ENCODE peak calls at places on chromosomes 4 and X, in eight cellular contexts. C is NCI-H774, U is T-cell, G is fibroblast of the conjunctiva, V is stomach, S is AG04450, R is NCI-H748 treated with DMSO at 0.1 percent for 48 hours, I is T-helper 1 cell. A is an unnamed sample.
A peak's percentile ranks its signal among the peaks of the same experiment; 100 is the strongest.

GRCh38 chr4:5968246-5968645 is 50.0 kb downstream of the C4orf50 start:
- DNase-seq in C (no peak), U (no peak), G (no peak), V (peak; percentile 7), S (no peak), R (no peak), I (no peak), A (no peak)

GRCh38 chr4:120215350-120215749 is 148.7 kb upstream of the MAD2L1 start:
- DNase-seq in C (no peak), U (no peak), G (peak; percentile 13), V (no peak), S (no peak), R (no peak), I (no peak), A (no peak)

GRCh38 chr4:47373174-47373573 is 90.3 kb downstream of the COMMD8 start:
- DNase-seq in C (no peak), U (no peak), G (no peak), V (no peak), S (no peak), R (no peak), I (no peak), A (no peak)

GRCh38 chr4:8380511-8381415 is 59.8 kb downstream of the ACOX3 start:
- DNase-seq in C (no peak), U (no peak), G (no peak), V (no peak), S (no peak), R (no peak), I (no peak), A (no peak)

GRCh38 chrX:2549874-2550273 is 49.1 kb upstream of the DHRSX start:
- DNase-seq in C (peak; percentile 47), U (no peak), G (no peak), V (no peak), S (no peak), R (peak; percentile 63), I (no peak), A (no peak)

GRCh38 chr4:83204731-83205130 is 79.9 kb downstream of the COQ2 start:
- DNase-seq in C (no peak), U (no peak), G (no peak), V (no peak), S (no peak), R (no peak), I (no peak), A (no peak)

GRCh38 chr4:141540643-141541042 is 95.7 kb upstream of the IL15 start:
- DNase-seq in C (no peak), U (no peak), G (no peak), V (no peak), S (no peak), R (no peak), I (no peak), A (no peak)

GRCh38 chr4:122762520-122762919 is 30.0 kb downstream of the BBS12 start:
- DNase-seq in C (no peak), U (peak; percentile 17), G (no peak), V (no peak), S (no peak), R (no peak), I (peak; percentile 6), A (no peak)

GRCh38 chr4:38538517-38538916 is 125.5 kb upstream of the KLF3 start:
- DNase-seq in C (no peak), U (no peak), G (no peak), V (no peak), S (no peak), R (no peak), I (no peak), A (no peak)

GRCh38 chr4:156377036-156377700 is 423.5 kb upstream of the CTSO start:
- DNase-seq in C (no peak), U (no peak), G (no peak), V (no peak), S (peak; percentile 11), R (no peak), I (no peak), A (peak; percentile 21)

GRCh38 chr4:66330125-66330524 is 659.8 kb upstream of the EPHA5 start:
- DNase-seq in C (no peak), U (no peak), G (no peak), V (no peak), S (no peak), R (no peak), I (no peak), A (no peak)

GRCh38 chrX:151505796-151506195 is 57.7 kb upstream of the PASD1 start:
- DNase-seq in C (no peak), U (no peak), G (no peak), V (no peak), S (no peak), R (no peak), I (no peak), A (no peak)

GRCh38 chrX:22594771-22595170 is 322.1 kb downstream of the CBLL2 start:
- DNase-seq in C (no peak), U (no peak), G (no peak), V (no peak), S (no peak), R (no peak), I (no peak), A (no peak)

GRCh38 chr4:9898596-9899345 is 117.3 kb downstream of the DRD5 start:
- DNase-seq in C (no peak), U (no peak), G (no peak), V (peak; percentile 26), S (no peak), R (no peak), I (no peak), A (no peak)

GRCh38 chr4:140127422-140127821 is 26.6 kb downstream of the MAML3 start:
- DNase-seq in C (no peak), U (no peak), G (no peak), V (no peak), S (no peak), R (no peak), I (no peak), A (no peak)

GRCh38 chr4:140602714-140603113 is 34.0 kb upstream of the UCP1 start:
- DNase-seq in C (no peak), U (no peak), G (no peak), V (no peak), S (no peak), R (no peak), I (no peak), A (no peak)

GRCh38 chr4:76801621-76802545 is 96.1 kb downstream of the SOWAHB start:
- DNase-seq in C (no peak), U (no peak), G (no peak), V (no peak), S (no peak), R (no peak), I (no peak), A (no peak)

GRCh38 chr4:186757696-186758330 is 34.2 kb upstream of the FAT1 start:
- DNase-seq in C (no peak), U (no peak), G (no peak), V (no peak), S (no peak), R (no peak), I (no peak), A (peak; percentile 70)

GRCh38 chr4:181061787-181062186 is 1181.4 kb upstream of the TENM3 start:
- DNase-seq in C (no peak), U (no peak), G (no peak), V (no peak), S (no peak), R (no peak), I (no peak), A (no peak)

GRCh38 chr4:35684755-35685154 is 559.6 kb downstream of the ARAP2 start:
- DNase-seq in C (no peak), U (no peak), G (no peak), V (no peak), S (no peak), R (no peak), I (no peak), A (no peak)

GRCh38 chr4:122003335-122003734 is 51.5 kb upstream of the TRPC3 start:
- DNase-seq in C (no peak), U (no peak), G (no peak), V (no peak), S (no peak), R (peak; percentile 20), I (no peak), A (no peak)

GRCh38 chr4:1571986-1572385 is 112.1 kb downstream of the FAM53A start:
- DNase-seq in C (no peak), U (no peak), G (no peak), V (no peak), S (no peak), R (no peak), I (no peak), A (no peak)

GRCh38 chr4:95190751-95191436 is 357.9 kb downstream of the UNC5C start:
- DNase-seq in C (no peak), U (no peak), G (no peak), V (no peak), S (no peak), R (peak; percentile 62), I (no peak), A (no peak)

GRCh38 chr4:4603592-4603991 is 61.7 kb upstream of the STX18 start:
- DNase-seq in C (no peak), U (no peak), G (no peak), V (no peak), S (no peak), R (no peak), I (no peak), A (no peak)

GRCh38 chr4:44448548-44449443 is at the start of gene KCTD8:
- DNase-seq in C (peak; percentile 91), U (no peak), G (peak; percentile 47), V (peak; percentile 93), S (peak; percentile 3), R (peak; percentile 34), I (peak; percentile 16), A (peak; percentile 12)

GRCh38 chr4:96983830-96984229 is 1143.9 kb downstream of the PDHA2 start:
- DNase-seq in C (no peak), U (no peak), G (no peak), V (no peak), S (no peak), R (no peak), I (no peak), A (no peak)

GRCh38 chrX:67607436-67607835 is 63.6 kb downstream of the AR start:
- DNase-seq in C (no peak), U (no peak), G (peak; percentile 61), V (no peak), S (peak; percentile 32), R (no peak), I (no peak), A (peak; percentile 45)

GRCh38 chrX:4263005-4263404 is 549.6 kb upstream of the PRKX start:
- DNase-seq in C (no peak), U (no peak), G (no peak), V (no peak), S (no peak), R (peak; percentile 37), I (no peak), A (no peak)

A was measured in HFF-Myc.